ENCODE peak calls at places on chromosomes 6 and 20, in eight cellular contexts. K, H, J, X, C, U, F and V are unnamed samples.

GRCh38 chr6:84867521-84867920 is 103.1 kb upstream of the TBX18 start:
- DNase-seq in J (no peak), C (no peak), F (no peak), K (no peak), U (no peak), X (peak; percentile 83), H (no peak), V (peak; percentile 2)

GRCh38 chr6:133991096-133991593 is 38.1 kb downstream of the TBPL1 start:
- DNase-seq in J (no peak), K (no peak), H (no peak), U (no peak), X (peak; percentile 65), F (peak; percentile 79), C (no peak), V (peak; percentile 72)

GRCh38 chr20:36219671-36220220 is 16.5 kb upstream of the AAR2 start:
- DNase-seq in F (no peak), H (no peak), C (no peak), K (no peak), X (no peak), U (no peak), J (no peak), V (no peak)

GRCh38 chr6:108166664-108167448 is 1.0 kb downstream of the NR2E1 start:
- DNase-seq in U (no peak), K (peak; percentile 27), J (no peak), H (no peak), F (no peak), X (no peak), C (no peak), V (no peak)

GRCh38 chr20:12936020-12936419 is 72.8 kb upstream of the SPTLC3 start:
- DNase-seq in F (no peak), X (no peak), H (no peak), J (no peak), K (no peak), C (no peak), U (no peak), V (no peak)

GRCh38 chr20:34891166-34892062 is 15.0 kb downstream of the ACSS2 start:
- DNase-seq in X (peak; percentile 40), C (no peak), U (no peak), H (no peak), J (no peak), F (peak; percentile 64), K (no peak), V (peak; percentile 71)

GRCh38 chr6:112249489-112249888 is 4.9 kb downstream of the LAMA4 start:
- DNase-seq in X (peak; percentile 45), K (no peak), C (no peak), H (no peak), U (no peak), F (peak; percentile 72), J (no peak), V (no peak)

GRCh38 chr6:139117734-139118133 is 17.1 kb upstream of the HECA start:
- DNase-seq in C (no peak), H (no peak), U (no peak), K (no peak), J (no peak), F (no peak), X (no peak), V (peak; percentile 10)

GRCh38 chr6:46848684-46849360 is 55.6 kb downstream of the MEP1A start:
- DNase-seq in K (peak; percentile 93), X (peak; percentile 78), J (peak; percentile 80), F (peak; percentile 49), H (peak; percentile 95), U (peak; percentile 77), C (peak; percentile 88), V (peak; percentile 57)

GRCh38 chr20:2338702-2339101 is 42.0 kb upstream of the TGM6 start:
- DNase-seq in J (no peak), K (no peak), F (no peak), C (no peak), X (no peak), U (no peak), H (no peak), V (no peak)
- TF ChIP-seq CTCF in J (no peak), K (no peak), F (no peak), C (no peak), X (no peak), U (no peak), H (no peak), V (no peak)

DNA sequence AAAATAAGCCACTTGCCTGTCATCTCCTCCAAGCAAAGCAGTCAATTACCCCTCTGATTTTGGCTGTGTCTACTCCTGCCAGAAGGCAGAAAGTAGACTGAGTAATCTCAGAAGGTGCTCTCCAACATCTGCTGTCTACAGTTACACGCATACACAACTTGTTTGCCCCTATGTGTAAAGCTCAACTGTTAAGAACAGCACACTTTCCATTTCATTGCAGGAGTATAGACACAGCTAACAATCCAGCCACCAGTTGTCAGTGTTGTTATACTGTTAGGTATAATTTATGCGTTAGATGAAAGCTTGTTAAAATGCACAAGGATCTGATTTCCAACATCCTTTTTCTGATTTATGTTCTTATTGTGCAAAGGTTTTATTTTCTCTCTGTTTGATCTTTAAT is 88.2 kb downstream of the SAMD3 start:
- DNase-seq in U (no peak), H (no peak), X (no peak), J (no peak), F (no peak), K (no peak), C (no peak), V (no peak)
- TF ChIP-seq CTCF in U (no peak), H (no peak), X (no peak), J (no peak), F (no peak), K (no peak), C (no peak), V (no peak)

GRCh38 chr6:48099713-48100675 is 11.0 kb downstream of the PTCHD4 start:
- DNase-seq in X (no peak), J (no peak), K (no peak), H (no peak), F (no peak), U (no peak), C (no peak), V (no peak)
- TF ChIP-seq CTCF in X (no peak), J (no peak), K (no peak), H (no peak), F (no peak), U (no peak), C (no peak), V (no peak)

DNA sequence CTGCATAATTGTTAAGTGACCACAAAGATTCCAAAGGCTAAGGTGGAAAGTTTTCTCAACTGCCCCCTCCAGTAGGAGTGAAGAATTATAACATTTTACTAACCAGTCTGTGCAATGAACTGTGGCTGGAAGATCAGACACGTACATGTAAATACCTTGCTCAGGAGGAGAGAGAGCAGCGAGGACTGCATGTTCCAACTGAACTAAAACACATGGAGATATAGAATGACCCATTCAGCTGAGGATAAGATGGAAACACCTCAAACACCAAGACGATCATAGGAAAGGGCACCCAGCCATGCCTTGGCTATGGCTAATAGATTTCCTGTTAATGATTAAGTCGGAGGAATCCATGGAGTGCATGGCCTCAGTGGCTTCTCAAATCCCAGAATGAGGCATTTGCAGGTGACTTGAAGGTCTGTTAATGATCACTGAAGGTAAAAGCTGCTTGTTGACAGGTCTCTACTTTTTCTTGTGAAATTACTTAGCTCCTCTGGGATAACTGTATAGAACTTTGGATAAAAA is 875.6 kb downstream of the TFAP2A start:
- DNase-seq in J (no peak), X (no peak), H (no peak), U (no peak), C (no peak), K (no peak), F (no peak), V (no peak)
- TF ChIP-seq CTCF in J (no peak), X (no peak), H (no peak), U (no peak), C (no peak), K (no peak), F (no peak), V (no peak)

DNA sequence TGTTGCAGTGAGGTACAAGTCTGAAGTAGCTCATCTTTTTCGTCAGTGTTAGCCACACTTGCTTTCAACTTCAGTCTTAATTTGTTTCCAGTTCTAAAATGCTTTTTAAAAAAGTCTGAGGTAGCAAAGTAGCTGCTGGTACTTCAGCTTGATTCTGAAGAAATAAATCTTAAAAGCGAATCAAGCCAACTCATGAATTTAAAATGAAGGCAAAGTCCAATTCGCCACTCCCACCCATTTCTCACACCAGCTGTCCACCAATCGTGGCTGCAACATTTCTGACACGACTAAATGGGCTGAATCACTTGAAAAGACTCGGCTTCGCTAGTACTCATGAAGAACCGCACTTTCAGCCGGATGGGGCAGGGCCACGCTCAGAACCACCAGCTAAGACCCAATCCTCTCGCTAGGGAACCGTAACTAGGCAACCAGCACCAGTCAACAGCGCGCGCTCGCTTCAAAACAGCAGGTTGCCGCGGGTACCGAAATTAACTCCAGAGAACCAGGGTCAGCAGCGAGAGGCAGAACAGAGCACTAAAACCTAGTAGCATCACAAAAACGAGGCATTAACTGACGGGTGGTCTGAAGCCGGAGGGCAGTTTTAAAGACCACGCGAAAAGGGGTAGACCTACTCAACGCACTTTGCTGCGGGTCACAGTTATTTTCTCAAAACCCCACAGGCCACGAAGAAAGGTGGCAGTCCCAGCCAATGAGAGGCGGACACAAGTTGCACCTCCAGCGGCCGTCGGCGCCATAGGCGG is 900 bp downstream of the BCLAF1 start:
- DNase-seq in K (peak; percentile 59), F (peak; percentile 95), U (peak; percentile 87), C (peak; percentile 63), J (peak; percentile 57), H (peak; percentile 93), X (peak; percentile 97), V (peak; percentile 98)
- TF ChIP-seq CTCF in K (peak; percentile 23), F (no peak), U (peak; percentile 43), C (peak; percentile 57), J (no peak), H (no peak), X (peak; percentile 38), V (no peak)

GRCh38 chr20:49346682-49347081 is 68.8 kb upstream of the ZNFX1 start:
- DNase-seq in U (no peak), F (no peak), C (no peak), X (peak; percentile 5), K (no peak), H (no peak), J (no peak), V (no peak)
- TF ChIP-seq CTCF in U (no peak), F (no peak), C (no peak), X (peak; percentile 17), K (peak; percentile 12), H (no peak), J (peak; percentile 2), V (peak; percentile 37)